ENCODE peak calls at places on chromosomes 16 and 17, in eight cellular contexts. One of them, this sample, is unnamed.

GRCh38 chr16:4111748-4112696 is 4.2 kb downstream of the ADCY9 start:
- DNase-seq in ACHN: no peak
- DNase-seq in HTR-8/SVneo: no peak
- DNase-seq in ELF-1: no peak
- DNase-seq in CD4-positive, CD25-positive, alpha-beta regulatory T cell: no peak
- DNase-seq in Daoy: no peak
- DNase-seq in AG04450: no peak
- DNase-seq in activated CD4-positive, alpha-beta T cell treated with anti-CD3 and anti-CD28 coated beads for 24 hours: no peak
- DNase-seq in this sample: no peak

GRCh38 chr17:5608696-5609095 is 24.4 kb upstream of the NLRP1 start:
- DNase-seq in AG04450: no peak
- DNase-seq in Daoy: no peak
- DNase-seq in HTR-8/SVneo: no peak
- DNase-seq in CD4-positive, CD25-positive, alpha-beta regulatory T cell: no peak
- DNase-seq in ELF-1: no peak
- DNase-seq in activated CD4-positive, alpha-beta T cell treated with anti-CD3 and anti-CD28 coated beads for 24 hours: no peak
- DNase-seq in ACHN: no peak
- DNase-seq in this sample: no peak

GRCh38 chr16:796296-797119 is 4.0 kb downstream of the GNG13 start:
- DNase-seq in AG04450: no peak
- DNase-seq in ACHN: no peak
- DNase-seq in activated CD4-positive, alpha-beta T cell treated with anti-CD3 and anti-CD28 coated beads for 24 hours: no peak
- DNase-seq in Daoy: no peak
- DNase-seq in HTR-8/SVneo: no peak
- DNase-seq in CD4-positive, CD25-positive, alpha-beta regulatory T cell: no peak
- DNase-seq in ELF-1: no peak
- DNase-seq in this sample: no peak

GRCh38 chr16:15950167-15950854 is 895 bp downstream of the ABCC1 start:
- DNase-seq in ACHN: peak
- DNase-seq in ELF-1: peak
- DNase-seq in activated CD4-positive, alpha-beta T cell treated with anti-CD3 and anti-CD28 coated beads for 24 hours: peak
- DNase-seq in AG04450: no peak
- DNase-seq in HTR-8/SVneo: peak
- DNase-seq in CD4-positive, CD25-positive, alpha-beta regulatory T cell: peak
- DNase-seq in Daoy: peak
- DNase-seq in this sample: no peak

GRCh38 chr17:36602030-36602737 is 801 bp downstream of the MRM1 start:
- DNase-seq in CD4-positive, CD25-positive, alpha-beta regulatory T cell: no peak
- DNase-seq in Daoy: no peak
- DNase-seq in activated CD4-positive, alpha-beta T cell treated with anti-CD3 and anti-CD28 coated beads for 24 hours: no peak
- DNase-seq in HTR-8/SVneo: no peak
- DNase-seq in ELF-1: peak
- DNase-seq in AG04450: no peak
- DNase-seq in ACHN: peak
- DNase-seq in this sample: no peak

GRCh38 chr17:73703216-73703615 is 59.0 kb upstream of the SDK2 start:
- DNase-seq in ELF-1: peak
- DNase-seq in activated CD4-positive, alpha-beta T cell treated with anti-CD3 and anti-CD28 coated beads for 24 hours: no peak
- DNase-seq in AG04450: no peak
- DNase-seq in CD4-positive, CD25-positive, alpha-beta regulatory T cell: no peak
- DNase-seq in Daoy: no peak
- DNase-seq in HTR-8/SVneo: no peak
- DNase-seq in ACHN: no peak
- DNase-seq in this sample: no peak

GRCh38 chr16:81841709-81842108 is 62.6 kb downstream of the PLCG2 start:
- DNase-seq in HTR-8/SVneo: no peak
- DNase-seq in Daoy: no peak
- DNase-seq in activated CD4-positive, alpha-beta T cell treated with anti-CD3 and anti-CD28 coated beads for 24 hours: no peak
- DNase-seq in AG04450: no peak
- DNase-seq in ELF-1: no peak
- DNase-seq in ACHN: no peak
- DNase-seq in CD4-positive, CD25-positive, alpha-beta regulatory T cell: no peak
- DNase-seq in this sample: no peak

GRCh38 chr17:83119987-83120864 is 40.8 kb downstream of the METRNL start:
- DNase-seq in ACHN: no peak
- DNase-seq in AG04450: no peak
- DNase-seq in HTR-8/SVneo: no peak
- DNase-seq in activated CD4-positive, alpha-beta T cell treated with anti-CD3 and anti-CD28 coated beads for 24 hours: no peak
- DNase-seq in Daoy: no peak
- DNase-seq in ELF-1: peak
- DNase-seq in CD4-positive, CD25-positive, alpha-beta regulatory T cell: peak
- DNase-seq in this sample: peak

GRCh38 chr17:19383681-19384470 is 3.1 kb downstream of the MFAP4 start:
- DNase-seq in ACHN: no peak
- DNase-seq in CD4-positive, CD25-positive, alpha-beta regulatory T cell: no peak
- DNase-seq in HTR-8/SVneo: no peak
- DNase-seq in AG04450: no peak
- DNase-seq in ELF-1: no peak
- DNase-seq in activated CD4-positive, alpha-beta T cell treated with anti-CD3 and anti-CD28 coated beads for 24 hours: no peak
- DNase-seq in Daoy: no peak
- DNase-seq in this sample: no peak

GRCh38 chr17:7438050-7438614 is 1.2 kb upstream of the FGF11 start:
- DNase-seq in HTR-8/SVneo: no peak
- DNase-seq in activated CD4-positive, alpha-beta T cell treated with anti-CD3 and anti-CD28 coated beads for 24 hours: peak
- DNase-seq in ACHN: no peak
- DNase-seq in CD4-positive, CD25-positive, alpha-beta regulatory T cell: no peak
- DNase-seq in AG04450: no peak
- DNase-seq in Daoy: peak
- DNase-seq in ELF-1: peak
- DNase-seq in this sample: no peak

GRCh38 chr16:85376292-85377095 is 236.6 kb upstream of the GSE1 start:
- DNase-seq in CD4-positive, CD25-positive, alpha-beta regulatory T cell: no peak
- DNase-seq in Daoy: no peak
- DNase-seq in activated CD4-positive, alpha-beta T cell treated with anti-CD3 and anti-CD28 coated beads for 24 hours: no peak
- DNase-seq in ELF-1: no peak
- DNase-seq in AG04450: no peak
- DNase-seq in ACHN: no peak
- DNase-seq in HTR-8/SVneo: no peak
- DNase-seq in this sample: no peak

GRCh38 chr17:68455756-68456528 is 1.4 kb downstream of the WIPI1 start:
- DNase-seq in ACHN: peak
- DNase-seq in CD4-positive, CD25-positive, alpha-beta regulatory T cell: no peak
- DNase-seq in activated CD4-positive, alpha-beta T cell treated with anti-CD3 and anti-CD28 coated beads for 24 hours: no peak
- DNase-seq in ELF-1: peak
- DNase-seq in AG04450: no peak
- DNase-seq in HTR-8/SVneo: peak
- DNase-seq in Daoy: peak
- DNase-seq in this sample: no peak

GRCh38 chr16:6484121-6484520 is 848.5 kb upstream of the RBFOX1 start:
- DNase-seq in AG04450: no peak
- DNase-seq in activated CD4-positive, alpha-beta T cell treated with anti-CD3 and anti-CD28 coated beads for 24 hours: no peak
- DNase-seq in Daoy: no peak
- DNase-seq in CD4-positive, CD25-positive, alpha-beta regulatory T cell: no peak
- DNase-seq in HTR-8/SVneo: no peak
- DNase-seq in ACHN: no peak
- DNase-seq in ELF-1: no peak
- DNase-seq in this sample: no peak

GRCh38 chr16:86697715-86698114 is 119.4 kb downstream of the FOXL1 start:
- DNase-seq in activated CD4-positive, alpha-beta T cell treated with anti-CD3 and anti-CD28 coated beads for 24 hours: no peak
- DNase-seq in HTR-8/SVneo: peak
- DNase-seq in Daoy: peak
- DNase-seq in ELF-1: no peak
- DNase-seq in ACHN: no peak
- DNase-seq in AG04450: peak
- DNase-seq in CD4-positive, CD25-positive, alpha-beta regulatory T cell: no peak
- DNase-seq in this sample: no peak

GRCh38 chr17:75976175-75976848 is 2.7 kb downstream of the ACOX1 start:
- DNase-seq in CD4-positive, CD25-positive, alpha-beta regulatory T cell: no peak
- DNase-seq in AG04450: no peak
- DNase-seq in HTR-8/SVneo: no peak
- DNase-seq in ACHN: peak
- DNase-seq in activated CD4-positive, alpha-beta T cell treated with anti-CD3 and anti-CD28 coated beads for 24 hours: no peak
- DNase-seq in ELF-1: no peak
- DNase-seq in Daoy: no peak
- DNase-seq in this sample: no peak

GRCh38 chr17:915416-916201 is 64.0 kb downstream of the NXN start:
- DNase-seq in ACHN: no peak
- DNase-seq in HTR-8/SVneo: no peak
- DNase-seq in CD4-positive, CD25-positive, alpha-beta regulatory T cell: no peak
- DNase-seq in AG04450: no peak
- DNase-seq in activated CD4-positive, alpha-beta T cell treated with anti-CD3 and anti-CD28 coated beads for 24 hours: no peak
- DNase-seq in Daoy: peak
- DNase-seq in ELF-1: no peak
- DNase-seq in this sample: no peak

GRCh38 chr16:83068686-83069085 is 441.9 kb downstream of the CDH13 start:
- DNase-seq in CD4-positive, CD25-positive, alpha-beta regulatory T cell: no peak
- DNase-seq in HTR-8/SVneo: peak
- DNase-seq in ELF-1: no peak
- DNase-seq in Daoy: peak
- DNase-seq in AG04450: no peak
- DNase-seq in activated CD4-positive, alpha-beta T cell treated with anti-CD3 and anti-CD28 coated beads for 24 hours: no peak
- DNase-seq in ACHN: peak
- DNase-seq in this sample: no peak

GRCh38 chr17:83156408-83156807 is 77.0 kb downstream of the METRNL start:
- DNase-seq in ELF-1: no peak
- DNase-seq in AG04450: no peak
- DNase-seq in activated CD4-positive, alpha-beta T cell treated with anti-CD3 and anti-CD28 coated beads for 24 hours: no peak
- DNase-seq in Daoy: no peak
- DNase-seq in CD4-positive, CD25-positive, alpha-beta regulatory T cell: no peak
- DNase-seq in ACHN: no peak
- DNase-seq in HTR-8/SVneo: no peak
- DNase-seq in this sample: no peak

GRCh38 chr17:20284575-20284974 is 182.8 kb downstream of the LGALS9B start:
- DNase-seq in activated CD4-positive, alpha-beta T cell treated with anti-CD3 and anti-CD28 coated beads for 24 hours: no peak
- DNase-seq in AG04450: peak
- DNase-seq in Daoy: no peak
- DNase-seq in HTR-8/SVneo: no peak
- DNase-seq in ELF-1: no peak
- DNase-seq in CD4-positive, CD25-positive, alpha-beta regulatory T cell: no peak
- DNase-seq in ACHN: no peak
- DNase-seq in this sample: no peak

GRCh38 chr17:16297367-16298139 is 55.7 kb downstream of the CENPV start:
- DNase-seq in CD4-positive, CD25-positive, alpha-beta regulatory T cell: no peak
- DNase-seq in ELF-1: peak
- DNase-seq in AG04450: no peak
- DNase-seq in Daoy: no peak
- DNase-seq in ACHN: no peak
- DNase-seq in HTR-8/SVneo: no peak
- DNase-seq in activated CD4-positive, alpha-beta T cell treated with anti-CD3 and anti-CD28 coated beads for 24 hours: no peak
- DNase-seq in this sample: no peak

GRCh38 chr16:1357906-1358566 is 6.3 kb downstream of the GNPTG start:
- DNase-seq in ELF-1: no peak
- DNase-seq in ACHN: no peak
- DNase-seq in activated CD4-positive, alpha-beta T cell treated with anti-CD3 and anti-CD28 coated beads for 24 hours: no peak
- DNase-seq in Daoy: no peak
- DNase-seq in HTR-8/SVneo: no peak
- DNase-seq in CD4-positive, CD25-positive, alpha-beta regulatory T cell: no peak
- DNase-seq in AG04450: no peak
- DNase-seq in this sample: no peak

GRCh38 chr17:40779181-40779909 is 3.0 kb downstream of the KRT27 start:
- DNase-seq in HTR-8/SVneo: no peak
- DNase-seq in CD4-positive, CD25-positive, alpha-beta regulatory T cell: no peak
- DNase-seq in activated CD4-positive, alpha-beta T cell treated with anti-CD3 and anti-CD28 coated beads for 24 hours: no peak
- DNase-seq in ELF-1: peak
- DNase-seq in Daoy: no peak
- DNase-seq in ACHN: no peak
- DNase-seq in AG04450: no peak
- DNase-seq in this sample: no peak

GRCh38 chr17:48307814-48308411 is 122.1 kb downstream of the SKAP1 start:
- DNase-seq in AG04450: peak
- DNase-seq in HTR-8/SVneo: peak
- DNase-seq in Daoy: peak
- DNase-seq in activated CD4-positive, alpha-beta T cell treated with anti-CD3 and anti-CD28 coated beads for 24 hours: peak
- DNase-seq in CD4-positive, CD25-positive, alpha-beta regulatory T cell: peak
- DNase-seq in ELF-1: peak
- DNase-seq in ACHN: peak
- DNase-seq in this sample: no peak

GRCh38 chr16:89073346-89074221 is 20.1 kb upstream of the ACSF3 start:
- DNase-seq in AG04450: no peak
- DNase-seq in ACHN: no peak
- DNase-seq in HTR-8/SVneo: no peak
- DNase-seq in CD4-positive, CD25-positive, alpha-beta regulatory T cell: no peak
- DNase-seq in Daoy: peak
- DNase-seq in activated CD4-positive, alpha-beta T cell treated with anti-CD3 and anti-CD28 coated beads for 24 hours: no peak
- DNase-seq in ELF-1: no peak
- DNase-seq in this sample: no peak

GRCh38 chr17:16286009-16286946 is 67.0 kb downstream of the CENPV start:
- DNase-seq in activated CD4-positive, alpha-beta T cell treated with anti-CD3 and anti-CD28 coated beads for 24 hours: peak
- DNase-seq in ACHN: peak
- DNase-seq in CD4-positive, CD25-positive, alpha-beta regulatory T cell: peak
- DNase-seq in AG04450: peak
- DNase-seq in HTR-8/SVneo: peak
- DNase-seq in Daoy: peak
- DNase-seq in ELF-1: peak
- DNase-seq in this sample: peak

GRCh38 chr17:41773190-41773588 is 13.3 kb downstream of the JUP start:
- DNase-seq in HTR-8/SVneo: peak
- DNase-seq in Daoy: peak
- DNase-seq in CD4-positive, CD25-positive, alpha-beta regulatory T cell: no peak
- DNase-seq in activated CD4-positive, alpha-beta T cell treated with anti-CD3 and anti-CD28 coated beads for 24 hours: no peak
- DNase-seq in ACHN: peak
- DNase-seq in ELF-1: peak
- DNase-seq in AG04450: peak
- DNase-seq in this sample: no peak

GRCh38 chr16:11673091-11674000 is 5.1 kb downstream of the SNN start:
- DNase-seq in ELF-1: no peak
- DNase-seq in HTR-8/SVneo: no peak
- DNase-seq in Daoy: no peak
- DNase-seq in activated CD4-positive, alpha-beta T cell treated with anti-CD3 and anti-CD28 coated beads for 24 hours: no peak
- DNase-seq in AG04450: no peak
- DNase-seq in CD4-positive, CD25-positive, alpha-beta regulatory T cell: no peak
- DNase-seq in ACHN: no peak
- DNase-seq in this sample: no peak

GRCh38 chr17:76191891-76192290 is 48.4 kb downstream of the RNF157 start:
- DNase-seq in CD4-positive, CD25-positive, alpha-beta regulatory T cell: peak
- DNase-seq in activated CD4-positive, alpha-beta T cell treated with anti-CD3 and anti-CD28 coated beads for 24 hours: no peak
- DNase-seq in Daoy: no peak
- DNase-seq in ELF-1: no peak
- DNase-seq in HTR-8/SVneo: no peak
- DNase-seq in ACHN: no peak
- DNase-seq in AG04450: no peak
- DNase-seq in this sample: no peak

GRCh38 chr16:56415849-56416248 is 9.5 kb downstream of the AMFR start:
- DNase-seq in HTR-8/SVneo: no peak
- DNase-seq in activated CD4-positive, alpha-beta T cell treated with anti-CD3 and anti-CD28 coated beads for 24 hours: no peak
- DNase-seq in ACHN: no peak
- DNase-seq in AG04450: no peak
- DNase-seq in Daoy: no peak
- DNase-seq in ELF-1: no peak
- DNase-seq in CD4-positive, CD25-positive, alpha-beta regulatory T cell: no peak
- DNase-seq in this sample: no peak